ENCODE peak calls at places on chromosomes 16 and 17, in four cellular contexts. One of them, this sample, is unnamed.

GRCh38 chr16:86630471-86630870 is 52.1 kb downstream of the FOXL1 start:
- DNase-seq in activated naive CD4-positive, alpha-beta T cell treated with Interleukin-2 at 50 U/mL for 16 hours: no peak
- DNase-seq in ascending aorta: no peak
- DNase-seq in astrocyte of the hippocampus: no peak
- DNase-seq in this sample: no peak

GRCh38 chr16:2953706-2954105 is 10.4 kb upstream of the KREMEN2 start:
- DNase-seq in activated naive CD4-positive, alpha-beta T cell treated with Interleukin-2 at 50 U/mL for 16 hours: no peak
- DNase-seq in ascending aorta: no peak
- DNase-seq in astrocyte of the hippocampus: no peak
- DNase-seq in this sample: no peak

GRCh38 chr16:53080345-53081031 is 25.7 kb downstream of the CHD9 start:
- DNase-seq in activated naive CD4-positive, alpha-beta T cell treated with Interleukin-2 at 50 U/mL for 16 hours: no peak
- DNase-seq in ascending aorta: no peak
- DNase-seq in astrocyte of the hippocampus: peak
- DNase-seq in this sample: peak

GRCh38 chr17:64216385-64217248 is 46.4 kb downstream of the TEX2 start:
- DNase-seq in activated naive CD4-positive, alpha-beta T cell treated with Interleukin-2 at 50 U/mL for 16 hours: no peak
- DNase-seq in ascending aorta: no peak
- DNase-seq in astrocyte of the hippocampus: peak
- DNase-seq in this sample: peak

GRCh38 chr16:66324785-66325184 is 41.7 kb upstream of the CDH5 start:
- DNase-seq in activated naive CD4-positive, alpha-beta T cell treated with Interleukin-2 at 50 U/mL for 16 hours: no peak
- DNase-seq in ascending aorta: no peak
- DNase-seq in astrocyte of the hippocampus: peak
- DNase-seq in this sample: peak

GRCh38 chr17:32136856-32137255 is 5.4 kb upstream of the RHOT1 start:
- DNase-seq in activated naive CD4-positive, alpha-beta T cell treated with Interleukin-2 at 50 U/mL for 16 hours: no peak
- DNase-seq in ascending aorta: no peak
- DNase-seq in astrocyte of the hippocampus: no peak
- DNase-seq in this sample: peak

GRCh38 chr16:59697746-59698145 is 963.6 kb upstream of the GOT2 start:
- DNase-seq in activated naive CD4-positive, alpha-beta T cell treated with Interleukin-2 at 50 U/mL for 16 hours: no peak
- DNase-seq in ascending aorta: no peak
- DNase-seq in astrocyte of the hippocampus: peak
- DNase-seq in this sample: no peak

GRCh38 chr16:11354733-11355574 is 9.7 kb downstream of the RMI2 start:
- DNase-seq in activated naive CD4-positive, alpha-beta T cell treated with Interleukin-2 at 50 U/mL for 16 hours: peak
- DNase-seq in ascending aorta: no peak
- DNase-seq in astrocyte of the hippocampus: no peak
- DNase-seq in this sample: peak

GRCh38 chr17:79802736-79803420 is 6.0 kb upstream of the CBX8 start:
- DNase-seq in activated naive CD4-positive, alpha-beta T cell treated with Interleukin-2 at 50 U/mL for 16 hours: no peak
- DNase-seq in ascending aorta: no peak
- DNase-seq in astrocyte of the hippocampus: no peak
- DNase-seq in this sample: no peak

GRCh38 chr16:57380671-57381462 is 8.6 kb downstream of the CX3CL1 start:
- DNase-seq in activated naive CD4-positive, alpha-beta T cell treated with Interleukin-2 at 50 U/mL for 16 hours: peak
- DNase-seq in ascending aorta: no peak
- DNase-seq in astrocyte of the hippocampus: peak
- DNase-seq in this sample: peak

GRCh38 chr17:57294629-57295501 is 38.5 kb downstream of the MSI2 start:
- DNase-seq in activated naive CD4-positive, alpha-beta T cell treated with Interleukin-2 at 50 U/mL for 16 hours: peak
- DNase-seq in ascending aorta: no peak
- DNase-seq in astrocyte of the hippocampus: peak
- DNase-seq in this sample: no peak